ENCODE peak calls at places on chromosome 6, in six cellular contexts. One of them, this sample, is unnamed.

GRCh38 chr6:15876406-15876805 is 213.6 kb upstream of the DTNBP1 start:
- DNase-seq in transverse colon: no peak
- DNase-seq in T-helper 9 cell: no peak
- DNase-seq in KBM-7: no peak
- DNase-seq in SK-N-MC: no peak
- DNase-seq in tibial nerve: no peak
- DNase-seq in this sample: no peak

GRCh38 chr6:100517633-100518032 is 52.9 kb upstream of the SIM1 start:
- DNase-seq in KBM-7: no peak
- DNase-seq in T-helper 9 cell: no peak
- DNase-seq in SK-N-MC: no peak
- DNase-seq in transverse colon: no peak
- DNase-seq in tibial nerve: no peak
- DNase-seq in this sample: no peak

GRCh38 chr6:8170754-8171153 is 68.4 kb upstream of the EEF1E1 start:
- DNase-seq in transverse colon: no peak
- DNase-seq in SK-N-MC: no peak
- DNase-seq in T-helper 9 cell: no peak
- DNase-seq in tibial nerve: no peak
- DNase-seq in KBM-7: no peak
- DNase-seq in this sample: no peak

GRCh38 chr6:11756726-11757125 is 21.9 kb downstream of the ADTRP start:
- DNase-seq in tibial nerve: no peak
- DNase-seq in transverse colon: no peak
- DNase-seq in T-helper 9 cell: no peak
- DNase-seq in KBM-7: no peak
- DNase-seq in SK-N-MC: no peak
- DNase-seq in this sample: no peak

GRCh38 chr6:40982917-40983316 is 56.1 kb downstream of the UNC5CL start:
- DNase-seq in SK-N-MC: no peak
- DNase-seq in T-helper 9 cell: no peak
- DNase-seq in transverse colon: no peak
- DNase-seq in tibial nerve: no peak
- DNase-seq in KBM-7: no peak
- DNase-seq in this sample: no peak

GRCh38 chr6:45965007-45965406 is 50.7 kb downstream of the CLIC5 start:
- DNase-seq in KBM-7: no peak
- DNase-seq in tibial nerve: no peak
- DNase-seq in T-helper 9 cell: no peak
- DNase-seq in transverse colon: no peak
- DNase-seq in SK-N-MC: no peak
- DNase-seq in this sample: no peak

GRCh38 chr6:118875672-118876071 is 18.3 kb upstream of the ASF1A start:
- DNase-seq in T-helper 9 cell: no peak
- DNase-seq in transverse colon: no peak
- DNase-seq in tibial nerve: no peak
- DNase-seq in SK-N-MC: no peak
- DNase-seq in KBM-7: no peak
- DNase-seq in this sample: no peak

GRCh38 chr6:169185011-169185521 is 68.6 kb downstream of the THBS2 start:
- DNase-seq in tibial nerve: no peak
- DNase-seq in transverse colon: no peak
- DNase-seq in KBM-7: no peak
- DNase-seq in T-helper 9 cell: no peak
- DNase-seq in SK-N-MC: no peak
- DNase-seq in this sample: no peak

GRCh38 chr6:3209114-3210023 is 18.1 kb downstream of the TUBB2B start:
- DNase-seq in tibial nerve: peak
- DNase-seq in SK-N-MC: no peak
- DNase-seq in T-helper 9 cell: no peak
- DNase-seq in transverse colon: no peak
- DNase-seq in KBM-7: no peak
- DNase-seq in this sample: peak

GRCh38 chr6:105646391-105646867 is 243.5 kb upstream of the PREP start:
- DNase-seq in tibial nerve: no peak
- DNase-seq in KBM-7: no peak
- DNase-seq in SK-N-MC: no peak
- DNase-seq in T-helper 9 cell: no peak
- DNase-seq in transverse colon: no peak
- DNase-seq in this sample: no peak

GRCh38 chr6:12032783-12033573 is 20.9 kb downstream of the HIVEP1 start:
- DNase-seq in T-helper 9 cell: no peak
- DNase-seq in KBM-7: no peak
- DNase-seq in transverse colon: no peak
- DNase-seq in SK-N-MC: no peak
- DNase-seq in tibial nerve: no peak
- DNase-seq in this sample: no peak

GRCh38 chr6:19999319-20000191 is 162.4 kb downstream of the ID4 start:
- DNase-seq in transverse colon: no peak
- DNase-seq in tibial nerve: no peak
- DNase-seq in T-helper 9 cell: no peak
- DNase-seq in SK-N-MC: no peak
- DNase-seq in KBM-7: peak
- DNase-seq in this sample: no peak

GRCh38 chr6:121868191-121868590 is 432.7 kb downstream of the GJA1 start:
- DNase-seq in SK-N-MC: no peak
- DNase-seq in KBM-7: no peak
- DNase-seq in tibial nerve: no peak
- DNase-seq in transverse colon: no peak
- DNase-seq in T-helper 9 cell: no peak
- DNase-seq in this sample: no peak

GRCh38 chr6:89350281-89351037 is 2.1 kb downstream of the UBE2J1 start:
- DNase-seq in T-helper 9 cell: no peak
- DNase-seq in tibial nerve: no peak
- DNase-seq in KBM-7: peak
- DNase-seq in SK-N-MC: peak
- DNase-seq in transverse colon: no peak
- DNase-seq in this sample: no peak

GRCh38 chr6:35500782-35501181 is 3.9 kb upstream of the TEAD3 start:
- DNase-seq in KBM-7: no peak
- DNase-seq in tibial nerve: no peak
- DNase-seq in SK-N-MC: no peak
- DNase-seq in T-helper 9 cell: no peak
- DNase-seq in transverse colon: no peak
- DNase-seq in this sample: no peak

GRCh38 chr6:12009904-12010634 is 2.0 kb upstream of the HIVEP1 start:
- DNase-seq in T-helper 9 cell: no peak
- DNase-seq in SK-N-MC: no peak
- DNase-seq in transverse colon: no peak
- DNase-seq in KBM-7: peak
- DNase-seq in tibial nerve: no peak
- DNase-seq in this sample: no peak

GRCh38 chr6:52361347-52361944 is 505 bp upstream of the PAQR8 start:
- DNase-seq in KBM-7: no peak
- DNase-seq in SK-N-MC: no peak
- DNase-seq in transverse colon: peak
- DNase-seq in tibial nerve: peak
- DNase-seq in T-helper 9 cell: peak
- DNase-seq in this sample: no peak

GRCh38 chr6:33417127-33417902 is 592 bp downstream of the CUTA start:
- DNase-seq in transverse colon: no peak
- DNase-seq in KBM-7: no peak
- DNase-seq in SK-N-MC: no peak
- DNase-seq in T-helper 9 cell: no peak
- DNase-seq in tibial nerve: no peak
- DNase-seq in this sample: no peak

GRCh38 chr6:168031411-168032382 is 34.2 kb downstream of the KIF25 start:
- DNase-seq in T-helper 9 cell: no peak
- DNase-seq in tibial nerve: peak
- DNase-seq in transverse colon: no peak
- DNase-seq in SK-N-MC: no peak
- DNase-seq in KBM-7: peak
- DNase-seq in this sample: no peak

GRCh38 chr6:151998784-151999183 is 191.3 kb downstream of the ESR1 start:
- DNase-seq in T-helper 9 cell: no peak
- DNase-seq in SK-N-MC: no peak
- DNase-seq in tibial nerve: no peak
- DNase-seq in transverse colon: no peak
- DNase-seq in KBM-7: no peak
- DNase-seq in this sample: no peak

GRCh38 chr6:144535630-144536029 is 250.5 kb downstream of the UTRN start:
- DNase-seq in tibial nerve: no peak
- DNase-seq in SK-N-MC: no peak
- DNase-seq in KBM-7: no peak
- DNase-seq in transverse colon: no peak
- DNase-seq in T-helper 9 cell: no peak
- DNase-seq in this sample: no peak

GRCh38 chr6:75824160-75824559 is 75.1 kb downstream of the MYO6 start:
- DNase-seq in SK-N-MC: no peak
- DNase-seq in T-helper 9 cell: no peak
- DNase-seq in transverse colon: no peak
- DNase-seq in tibial nerve: no peak
- DNase-seq in KBM-7: no peak
- DNase-seq in this sample: no peak

GRCh38 chr6:89024456-89024855 is 56.1 kb upstream of the PNRC1 start:
- DNase-seq in T-helper 9 cell: no peak
- DNase-seq in KBM-7: no peak
- DNase-seq in SK-N-MC: no peak
- DNase-seq in tibial nerve: no peak
- DNase-seq in transverse colon: no peak
- DNase-seq in this sample: no peak

GRCh38 chr6:150499882-150500312 is 99.8 kb upstream of the PLEKHG1 start:
- DNase-seq in KBM-7: peak
- DNase-seq in tibial nerve: no peak
- DNase-seq in SK-N-MC: no peak
- DNase-seq in T-helper 9 cell: no peak
- DNase-seq in transverse colon: no peak
- DNase-seq in this sample: no peak

GRCh38 chr6:3808189-3808588 is 41.0 kb upstream of the FAM50B start:
- DNase-seq in SK-N-MC: no peak
- DNase-seq in KBM-7: no peak
- DNase-seq in transverse colon: no peak
- DNase-seq in T-helper 9 cell: no peak
- DNase-seq in tibial nerve: no peak
- DNase-seq in this sample: no peak

GRCh38 chr6:169099411-169100202 is 154.0 kb downstream of the THBS2 start:
- DNase-seq in KBM-7: no peak
- DNase-seq in tibial nerve: no peak
- DNase-seq in SK-N-MC: no peak
- DNase-seq in transverse colon: no peak
- DNase-seq in T-helper 9 cell: no peak
- DNase-seq in this sample: no peak

GRCh38 chr6:87922191-87922946 is 125.3 kb upstream of the SPACA1 start:
- DNase-seq in KBM-7: no peak
- DNase-seq in transverse colon: no peak
- DNase-seq in tibial nerve: no peak
- DNase-seq in T-helper 9 cell: no peak
- DNase-seq in SK-N-MC: no peak
- DNase-seq in this sample: no peak

GRCh38 chr6:5499644-5500306 is 238.5 kb downstream of the FARS2 start:
- DNase-seq in T-helper 9 cell: no peak
- DNase-seq in tibial nerve: no peak
- DNase-seq in KBM-7: no peak
- DNase-seq in transverse colon: no peak
- DNase-seq in SK-N-MC: no peak
- DNase-seq in this sample: no peak

GRCh38 chr6:139655783-139656705 is 281.6 kb upstream of the CITED2 start:
- DNase-seq in tibial nerve: no peak
- DNase-seq in SK-N-MC: no peak
- DNase-seq in transverse colon: peak
- DNase-seq in T-helper 9 cell: no peak
- DNase-seq in KBM-7: no peak
- DNase-seq in this sample: no peak

GRCh38 chr6:62652692-62653328 is 366.8 kb upstream of the KHDRBS2 start:
- DNase-seq in T-helper 9 cell: no peak
- DNase-seq in transverse colon: no peak
- DNase-seq in SK-N-MC: peak
- DNase-seq in KBM-7: peak
- DNase-seq in tibial nerve: no peak
- DNase-seq in this sample: no peak

GRCh38 chr6:149867876-149868640 is 3.9 kb upstream of the LRP11 start:
- DNase-seq in T-helper 9 cell: no peak
- DNase-seq in KBM-7: peak
- DNase-seq in SK-N-MC: no peak
- DNase-seq in tibial nerve: no peak
- DNase-seq in transverse colon: no peak
- DNase-seq in this sample: no peak

GRCh38 chr6:111610548-111611172 is 5.0 kb upstream of the TRAF3IP2 start:
- DNase-seq in KBM-7: no peak
- DNase-seq in T-helper 9 cell: no peak
- DNase-seq in transverse colon: peak
- DNase-seq in SK-N-MC: no peak
- DNase-seq in tibial nerve: no peak
- DNase-seq in this sample: no peak

GRCh38 chr6:14146459-14147096 is 29.0 kb downstream of the CD83 start:
- DNase-seq in transverse colon: no peak
- DNase-seq in KBM-7: no peak
- DNase-seq in T-helper 9 cell: no peak
- DNase-seq in tibial nerve: no peak
- DNase-seq in SK-N-MC: no peak
- DNase-seq in this sample: no peak

This sample was measured in esophagus squamous epithelium.